ENCODE peak calls at places on chromosomes 3 and 15, in seven cellular contexts. One of them, this sample, is unnamed.
A peak's percentile ranks its signal among the peaks of the same experiment; 100 is the strongest.

GRCh38 chr3:101898062-101898461 is 48.7 kb downstream of the NFKBIZ start:
- DNase-seq in COR-L47: no peak
- DNase-seq in left colon: no peak
- DNase-seq in H9: no peak
- DNase-seq in nephron progenitor cell: no peak
- DNase-seq in upper lobe of right lung: no peak
- DNase-seq in amygdala: no peak
- DNase-seq in this sample: no peak

GRCh38 chr3:143306419-143306818 is 186.8 kb downstream of the CHST2 start:
- DNase-seq in upper lobe of right lung: no peak
- DNase-seq in H9: no peak
- DNase-seq in left colon: peak; percentile 74
- DNase-seq in nephron progenitor cell: no peak
- DNase-seq in COR-L47: no peak
- DNase-seq in amygdala: no peak
- DNase-seq in this sample: no peak

GRCh38 chr15:52056496-52056895 is 37.5 kb downstream of the MAPK6 start:
- DNase-seq in COR-L47: no peak
- DNase-seq in amygdala: no peak
- DNase-seq in upper lobe of right lung: no peak
- DNase-seq in nephron progenitor cell: no peak
- DNase-seq in left colon: no peak
- DNase-seq in H9: no peak
- DNase-seq in this sample: no peak

GRCh38 chr3:115927210-115927609 is 303.9 kb downstream of the GAP43 start:
- DNase-seq in nephron progenitor cell: no peak
- DNase-seq in upper lobe of right lung: no peak
- DNase-seq in H9: no peak
- DNase-seq in left colon: no peak
- DNase-seq in COR-L47: no peak
- DNase-seq in amygdala: no peak
- DNase-seq in this sample: peak; percentile 78

GRCh38 chr3:27657404-27657803 is 64.7 kb downstream of the EOMES start:
- DNase-seq in amygdala: no peak
- DNase-seq in H9: no peak
- DNase-seq in COR-L47: no peak
- DNase-seq in nephron progenitor cell: no peak
- DNase-seq in left colon: no peak
- DNase-seq in upper lobe of right lung: no peak
- DNase-seq in this sample: no peak

GRCh38 chr3:792651-793050 is 300.2 kb upstream of the CNTN6 start:
- DNase-seq in COR-L47: no peak
- DNase-seq in nephron progenitor cell: peak; percentile 28
- DNase-seq in upper lobe of right lung: no peak
- DNase-seq in amygdala: no peak
- DNase-seq in H9: no peak
- DNase-seq in left colon: no peak
- DNase-seq in this sample: no peak

GRCh38 chr3:172707967-172708366 is 2.9 kb downstream of the NCEH1 start:
- DNase-seq in H9: no peak
- DNase-seq in left colon: no peak
- DNase-seq in COR-L47: no peak
- DNase-seq in nephron progenitor cell: no peak
- DNase-seq in amygdala: no peak
- DNase-seq in upper lobe of right lung: no peak
- DNase-seq in this sample: no peak

GRCh38 chr3:73508330-73508954 is 116.3 kb downstream of the PDZRN3 start:
- DNase-seq in upper lobe of right lung: no peak
- DNase-seq in amygdala: no peak
- DNase-seq in left colon: peak; percentile 41
- DNase-seq in COR-L47: peak; percentile 64
- DNase-seq in H9: peak; percentile 64
- DNase-seq in nephron progenitor cell: peak; percentile 55
- DNase-seq in this sample: no peak

GRCh38 chr3:169026543-169027181 is 636.9 kb downstream of the MECOM start:
- DNase-seq in left colon: no peak
- DNase-seq in upper lobe of right lung: no peak
- DNase-seq in H9: no peak
- DNase-seq in nephron progenitor cell: no peak
- DNase-seq in COR-L47: no peak
- DNase-seq in amygdala: no peak
- DNase-seq in this sample: no peak

GRCh38 chr3:140093742-140094141 is 158.8 kb downstream of the CLSTN2 start:
- DNase-seq in left colon: peak; percentile 62
- DNase-seq in COR-L47: peak; percentile 68
- DNase-seq in upper lobe of right lung: no peak
- DNase-seq in amygdala: no peak
- DNase-seq in nephron progenitor cell: no peak
- DNase-seq in H9: no peak
- DNase-seq in this sample: no peak

GRCh38 chr3:149120051-149120972 is 9.1 kb upstream of the HPS3 start:
- DNase-seq in nephron progenitor cell: no peak
- DNase-seq in H9: no peak
- DNase-seq in COR-L47: peak; percentile 51
- DNase-seq in upper lobe of right lung: no peak
- DNase-seq in amygdala: no peak
- DNase-seq in left colon: no peak
- DNase-seq in this sample: no peak

GRCh38 chr15:95932676-95933075 is 397.8 kb upstream of the NR2F2 start:
- DNase-seq in upper lobe of right lung: no peak
- DNase-seq in nephron progenitor cell: no peak
- DNase-seq in COR-L47: no peak
- DNase-seq in H9: no peak
- DNase-seq in left colon: no peak
- DNase-seq in amygdala: no peak
- DNase-seq in this sample: no peak

GRCh38 chr3:106018929-106019328 is 150.1 kb upstream of the CBLB start:
- DNase-seq in amygdala: no peak
- DNase-seq in H9: no peak
- DNase-seq in left colon: no peak
- DNase-seq in upper lobe of right lung: no peak
- DNase-seq in COR-L47: no peak
- DNase-seq in nephron progenitor cell: no peak
- DNase-seq in this sample: no peak

GRCh38 chr3:72380193-72380592 is 468.1 kb downstream of the SHQ1 start:
- DNase-seq in left colon: no peak
- DNase-seq in upper lobe of right lung: no peak
- DNase-seq in amygdala: no peak
- DNase-seq in H9: no peak
- DNase-seq in nephron progenitor cell: no peak
- DNase-seq in COR-L47: no peak
- DNase-seq in this sample: no peak

GRCh38 chr3:190321789-190322603 is at the start of gene CLDN1:
- DNase-seq in nephron progenitor cell: peak; percentile 94
- DNase-seq in upper lobe of right lung: peak; percentile 92
- DNase-seq in left colon: peak; percentile 87
- DNase-seq in amygdala: peak; percentile 43
- DNase-seq in H9: peak; percentile 87
- DNase-seq in COR-L47: peak; percentile 80
- DNase-seq in this sample: peak; percentile 85

GRCh38 chr3:133437391-133438093 is 37.7 kb downstream of the BFSP2 start:
- DNase-seq in amygdala: no peak
- DNase-seq in nephron progenitor cell: no peak
- DNase-seq in upper lobe of right lung: no peak
- DNase-seq in left colon: no peak
- DNase-seq in COR-L47: peak; percentile 93
- DNase-seq in H9: no peak
- DNase-seq in this sample: no peak

GRCh38 chr3:123808812-123809211 is 75.3 kb downstream of the MYLK start:
- DNase-seq in amygdala: no peak
- DNase-seq in left colon: no peak
- DNase-seq in upper lobe of right lung: no peak
- DNase-seq in H9: no peak
- DNase-seq in COR-L47: no peak
- DNase-seq in nephron progenitor cell: no peak
- DNase-seq in this sample: no peak

GRCh38 chr3:16513141-16514020 is at the start of gene RFTN1:
- DNase-seq in left colon: peak; percentile 53
- DNase-seq in H9: peak; percentile 45
- DNase-seq in nephron progenitor cell: peak; percentile 60
- DNase-seq in amygdala: no peak
- DNase-seq in upper lobe of right lung: peak; percentile 85
- DNase-seq in COR-L47: no peak
- DNase-seq in this sample: peak; percentile 91

GRCh38 chr3:135905058-135905724 is 60.3 kb upstream of the PPP2R3A start:
- DNase-seq in upper lobe of right lung: no peak
- DNase-seq in amygdala: no peak
- DNase-seq in COR-L47: no peak
- DNase-seq in nephron progenitor cell: no peak
- DNase-seq in left colon: no peak
- DNase-seq in H9: no peak
- DNase-seq in this sample: no peak

GRCh38 chr3:38548154-38548931 is 52.2 kb downstream of the EXOG start:
- DNase-seq in amygdala: no peak
- DNase-seq in H9: no peak
- DNase-seq in nephron progenitor cell: no peak
- DNase-seq in COR-L47: no peak
- DNase-seq in upper lobe of right lung: peak; percentile 73
- DNase-seq in left colon: no peak
- DNase-seq in this sample: no peak

GRCh38 chr3:13308406-13308805 is 111.7 kb downstream of the NUP210 start:
- DNase-seq in COR-L47: no peak
- DNase-seq in H9: peak; percentile 86
- DNase-seq in amygdala: peak; percentile 23
- DNase-seq in upper lobe of right lung: no peak
- DNase-seq in nephron progenitor cell: peak; percentile 38
- DNase-seq in left colon: peak; percentile 45
- DNase-seq in this sample: peak; percentile 73

GRCh38 chr3:55185380-55185779 is 257.5 kb upstream of the LRTM1 start:
- DNase-seq in nephron progenitor cell: no peak
- DNase-seq in upper lobe of right lung: no peak
- DNase-seq in COR-L47: no peak
- DNase-seq in H9: no peak
- DNase-seq in amygdala: no peak
- DNase-seq in left colon: no peak
- DNase-seq in this sample: no peak